ENCODE peak calls at places on chromosomes 5 and 9, in six cellular contexts. G is Karpas-422, A is neural progenitor cell, M is IMR-90, R is spleen, P is psoas muscle. Y is an unnamed sample. For H3K4me1, the result is how much of the 10 kb centered on the place peaks cover.

GRCh38 chr5:158812381-158812780 is 287.3 kb downstream of the EBF1 start:
- DNase-seq in G (peak), A (no peak), M (no peak), R (peak), P (peak), Y (no peak)

GRCh38 chr9:72509635-72510034 is 11.8 kb upstream of the TMC1 start:
- DNase-seq in G (no peak), A (no peak), M (peak), R (no peak), P (no peak), Y (no peak)

GRCh38 chr9:123561055-123561454 is 205.1 kb downstream of the CRB2 start:
- DNase-seq in G (no peak), A (no peak), M (no peak), R (peak), P (no peak), Y (no peak)

GRCh38 chr5:168305281-168305680 is 13.8 kb downstream of the WWC1 start:
- DNase-seq in G (no peak), A (no peak), M (no peak), R (no peak), P (no peak), Y (no peak)

GRCh38 chr9:108444400-108445358 is 411.1 kb downstream of the ACTL7B start:
- DNase-seq in G (no peak), A (peak), M (peak), R (no peak), P (no peak), Y (peak)

GRCh38 chr5:112811023-112811422 is 50.1 kb upstream of the SRP19 start:
- DNase-seq in G (no peak), A (no peak), M (no peak), R (no peak), P (no peak), Y (no peak)

GRCh38 chr9:126471084-126471611 is 142.6 kb upstream of the LMX1B start:
- DNase-seq in G (no peak), A (no peak), M (peak), R (peak), P (peak), Y (peak)

GRCh38 chr5:17379188-17379951 is 118.7 kb upstream of the TAF11L2 start:
- DNase-seq in G (no peak), A (no peak), M (peak), R (no peak), P (no peak), Y (no peak)

GRCh38 chr5:158640581-158640980 is 459.1 kb downstream of the EBF1 start:
- DNase-seq in G (no peak), A (no peak), M (peak), R (no peak), P (no peak), Y (no peak)

GRCh38 chr9:78865757-78866156 is 568.8 kb downstream of the PSAT1 start:
- DNase-seq in G (no peak), A (no peak), M (no peak), R (no peak), P (no peak), Y (no peak)

GRCh38 chr5:119055267-119055666 is 15.6 kb upstream of the DMXL1 start:
- DNase-seq in G (no peak), A (no peak), M (no peak), R (no peak), P (no peak), Y (no peak)

GRCh38 chr9:2493106-2493505 is 128.5 kb upstream of the VLDLR start:
- DNase-seq in G (peak), A (no peak), M (peak), R (no peak), P (no peak), Y (no peak)

GRCh38 chr9:126947529-126947928 is 32.9 kb downstream of the RALGPS1 start:
- DNase-seq in G (no peak), A (peak), M (no peak), R (no peak), P (no peak), Y (no peak)

GRCh38 chr9:134877541-134877940 is 3.1 kb upstream of the FCN2 start:
- DNase-seq in G (no peak), A (no peak), M (no peak), R (no peak), P (no peak), Y (no peak)

GRCh38 chr5:157744055-157745011 is 821 bp downstream of the LSM11 start:
- DNase-seq in G (peak), A (no peak), M (no peak), R (peak), P (peak), Y (no peak)

GRCh38 chr5:74384851-74385250 is 255.7 kb downstream of the ENC1 start:
- DNase-seq in G (no peak), A (no peak), M (no peak), R (no peak), P (no peak), Y (no peak)

GRCh38 chr5:93476211-93476851 is 104.7 kb downstream of the NR2F1-AS1 start:
- DNase-seq in G (no peak), A (no peak), M (peak), R (no peak), P (no peak), Y (no peak)

GRCh38 chr5:126535856-126536545 is 59.0 kb downstream of the ALDH7A1 start:
- DNase-seq in G (no peak), A (no peak), M (no peak), R (no peak), P (no peak), Y (no peak)

GRCh38 chr5:87125796-87126195 is 141.9 kb upstream of the RASA1 start:
- DNase-seq in G (no peak), A (no peak), M (no peak), R (no peak), P (no peak), Y (no peak)

GRCh38 chr5:151585970-151586369 is 5.2 kb downstream of the FAT2 start:
- DNase-seq in G (no peak), A (no peak), M (no peak), R (no peak), P (peak), Y (no peak)

GRCh38 chr9:70352356-70352755 is 62.1 kb downstream of the KLF9 start:
- DNase-seq in G (no peak), A (no peak), M (peak), R (no peak), P (no peak), Y (no peak)

GRCh38 chr9:95801797-95802196 is 73.7 kb upstream of the ERCC6L2 start:
- DNase-seq in G (no peak), A (no peak), M (no peak), R (no peak), P (no peak), Y (no peak)

GRCh38 chr9:130846487-130847305 is 11.6 kb downstream of the ABL1 start:
- DNase-seq in G (no peak), A (no peak), M (peak), R (peak), P (peak), Y (peak)

GRCh38 chr5:144697847-144698262 is 527.2 kb downstream of the KCTD16 start:
- DNase-seq in G (peak), A (no peak), M (peak), R (no peak), P (no peak), Y (no peak)

GRCh38 chr5:33725846-33726245 is 165.9 kb downstream of the ADAMTS12 start:
- DNase-seq in G (no peak), A (no peak), M (peak), R (no peak), P (no peak), Y (no peak)

GRCh38 chr5:66364186-66364585 is 220.1 kb downstream of the SREK1 start:
- DNase-seq in G (no peak), A (no peak), M (no peak), R (no peak), P (no peak), Y (no peak)

GRCh38 chr5:80565330-80565729 is 4.8 kb downstream of the ANKRD34B start:
- DNase-seq in G (no peak), A (no peak), M (no peak), R (no peak), P (no peak), Y (no peak)

GRCh38 chr5:139137703-139138102 is 60.5 kb downstream of the SIL1 start:
- DNase-seq in G (peak), A (peak), M (peak), R (no peak), P (peak), Y (no peak)

GRCh38 chr9:135741276-135742219 is 39.6 kb downstream of the KCNT1 start:
- DNase-seq in G (no peak), A (no peak), M (no peak), R (no peak), P (no peak), Y (no peak)

GRCh38 chr5:67350600-67351315 is 154.2 kb upstream of the CD180 start:
- DNase-seq in G (no peak), A (no peak), M (no peak), R (peak), P (peak), Y (peak)

GRCh38 chr9:22970434-22970975 is 523.9 kb downstream of the DMRTA1 start:
- DNase-seq in G (no peak), A (no peak), M (no peak), R (no peak), P (no peak), Y (no peak)

GRCh38 chr9:131739988-131740648 is at the start of gene RAPGEF1:
- DNase-seq in G (peak), A (peak), M (no peak), R (peak), P (peak), Y (peak)

GRCh38 chr5:113050606-113051391 is 74.2 kb downstream of the DCP2 start:
- DNase-seq in G (no peak), A (no peak), M (peak), R (no peak), P (no peak), Y (peak)

GRCh38 chr5:73204302-73204701 is 31.3 kb downstream of the TMEM174 start:
- DNase-seq in G (no peak), A (no peak), M (no peak), R (no peak), P (no peak), Y (no peak)

GRCh38 chr9:110257097-110257955 is 1.0 kb upstream of the TXN start:
- DNase-seq in G (peak), A (peak), M (peak), R (peak), P (no peak), Y (no peak)

GRCh38 chr5:137730331-137730730 is 5.6 kb downstream of the KLHL3 start:
- DNase-seq in G (no peak), A (no peak), M (peak), R (no peak), P (no peak), Y (no peak)

GRCh38 chr5:152560508-152561137 is 155.5 kb upstream of the NMUR2 start:
- DNase-seq in G (peak), A (peak), M (peak), R (peak), P (peak), Y (peak)

GRCh38 chr9:89542461-89543021 is 44.6 kb upstream of the SEMA4D start:
- DNase-seq in G (peak), A (no peak), M (no peak), R (peak), P (no peak), Y (no peak)

GRCh38 chr5:141521244-141521781 is 32.4 kb downstream of the PCDHGC5 start:
- DNase-seq in G (no peak), A (peak), M (peak), R (no peak), P (no peak), Y (no peak)

GRCh38 chr5:146018461-146019375 is 82.3 kb downstream of the SH3RF2 start:
- DNase-seq in G (no peak), A (no peak), M (no peak), R (no peak), P (no peak), Y (no peak)
- H3K4me1 ChIP-seq in G (under half), A (under half), M (under half), R (under half), P (under half), Y (under half)

GRCh38 chr9:92545002-92545510 is 9.3 kb upstream of the ECM2 start:
- DNase-seq in G (no peak), A (no peak), M (no peak), R (no peak), P (no peak), Y (no peak)

GRCh38 chr9:92538541-92538940 is 2.8 kb upstream of the ECM2 start:
- DNase-seq in G (no peak), A (no peak), M (peak), R (no peak), P (no peak), Y (no peak)

GRCh38 chr9:92547356-92547755 is 11.6 kb upstream of the ECM2 start:
- DNase-seq in G (no peak), A (no peak), M (no peak), R (no peak), P (no peak), Y (no peak)

DNA sequence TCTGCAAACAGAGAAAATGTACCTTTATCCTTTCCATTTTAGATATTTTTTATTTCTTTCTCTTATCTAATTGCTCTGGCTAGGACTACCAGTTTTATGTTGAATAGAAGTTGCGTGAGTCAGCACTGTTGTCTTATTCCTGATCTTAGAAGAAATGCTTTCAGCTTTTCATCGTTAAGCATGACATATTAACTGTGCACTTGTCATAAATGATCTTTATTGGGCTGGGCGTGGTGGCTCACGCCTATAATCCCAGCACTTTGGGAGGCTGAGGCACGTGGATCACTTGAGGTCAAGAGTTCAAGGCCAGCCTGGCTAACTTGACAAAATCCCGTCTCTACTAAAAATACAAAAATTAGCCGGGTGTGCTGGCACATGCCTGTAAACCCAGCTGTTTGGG is 8.2 kb upstream of the ECM2 start:
- DNase-seq in G (no peak), A (no peak), M (no peak), R (no peak), P (no peak), Y (no peak)
- H3K27ac ChIP-seq in G (no peak), A (no peak), M (no peak), R (no peak), P (no peak), Y (no peak)

GRCh38 chr5:77428526-77428925 is 63.6 kb downstream of the WDR41 start:
- DNase-seq in G (no peak), A (no peak), M (peak), R (no peak), P (no peak), Y (no peak)

GRCh38 chr5:77430726-77431125 is 61.4 kb downstream of the WDR41 start:
- DNase-seq in G (no peak), A (no peak), M (peak), R (no peak), P (no peak), Y (no peak)

GRCh38 chr5:77431719-77432118 is 60.4 kb downstream of the WDR41 start:
- DNase-seq in G (no peak), A (no peak), M (peak), R (no peak), P (no peak), Y (no peak)

GRCh38 chr5:77428033-77428432 is 64.1 kb downstream of the WDR41 start:
- DNase-seq in G (no peak), A (no peak), M (no peak), R (no peak), P (no peak), Y (no peak)

GRCh38 chr5:77431286-77431685 is 60.8 kb downstream of the WDR41 start:
- DNase-seq in G (no peak), A (no peak), M (peak), R (no peak), P (no peak), Y (no peak)
- H3K4me1 ChIP-seq in G (under half), A (under half), M (under half), R (under half), P (under half), Y (under half)

DNA sequence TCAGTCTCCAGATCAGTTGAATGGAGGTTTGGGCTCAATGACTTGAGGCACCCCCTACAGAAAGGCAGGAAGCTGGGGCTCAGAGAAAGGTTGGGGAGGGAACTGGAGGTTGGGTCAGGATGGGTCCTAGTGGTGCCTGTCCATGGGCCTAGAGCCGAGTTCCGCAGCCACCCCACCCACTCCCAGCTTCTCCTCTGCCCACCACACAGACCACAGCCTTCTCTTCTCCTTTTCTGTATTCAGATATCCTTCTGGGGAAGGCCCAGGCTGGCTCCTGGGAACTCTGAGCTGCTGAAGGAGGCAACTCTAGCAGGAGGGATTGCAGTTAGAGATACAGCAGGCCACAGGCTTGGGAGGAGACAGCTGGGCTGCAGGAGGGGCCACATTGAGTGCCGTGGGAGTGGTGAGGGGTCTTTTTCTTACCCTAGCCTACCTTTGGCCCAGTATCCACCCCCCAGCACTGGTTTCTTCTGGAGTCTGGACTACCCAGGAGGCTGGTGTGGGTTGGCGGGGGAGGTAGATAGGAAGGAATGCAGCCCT is 15.4 kb upstream of the PTGS1 start:
- DNase-seq in G (no peak), A (no peak), M (no peak), R (peak), P (no peak), Y (no peak)
- H3K27ac ChIP-seq in G (no peak), A (no peak), M (no peak), R (no peak), P (no peak), Y (no peak)

DNA sequence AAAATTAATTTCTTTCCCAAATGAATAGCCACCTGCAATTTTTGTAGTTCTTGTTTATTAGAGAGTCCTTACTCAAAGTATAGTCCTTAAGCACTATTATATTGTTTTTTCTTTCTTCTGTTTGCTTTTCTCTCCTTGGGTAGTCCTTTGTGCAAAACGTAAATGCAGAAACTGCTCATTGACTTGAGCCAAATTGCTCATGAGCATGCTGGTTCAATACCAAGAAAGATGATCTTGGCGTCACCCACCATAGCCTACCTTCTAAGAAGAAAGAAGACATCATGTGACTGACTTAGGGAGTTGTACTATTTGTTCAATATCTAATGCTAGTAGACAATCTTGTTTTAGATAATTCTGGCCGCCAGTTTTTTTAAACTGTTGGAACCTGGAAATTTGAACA is 248.8 kb upstream of the DMRT1 start:
- DNase-seq in G (no peak), A (no peak), M (no peak), R (no peak), P (no peak), Y (no peak)
- H3K4me1 ChIP-seq in G (under half), A (under half), M (under half), R (under half), P (under half), Y (under half)

Y was measured in tibial artery.